ENCODE peak calls at places on chromosomes 5 and 9, in seven cellular contexts. One of them, this sample, is unnamed. For H3K27me3, the result is how much of the 10 kb centered on the place peaks cover.

GRCh38 chr9:110582156-110582555 is 2.6 kb upstream of the SVEP1 start:
- DNase-seq in PC-3: no peak
- DNase-seq in cardiac muscle cell: peak
- DNase-seq in hepatocyte: no peak
- DNase-seq in mesenchymal stem cell: peak
- DNase-seq in colonic mucosa: no peak
- DNase-seq in IMR-90: no peak
- DNase-seq in this sample: no peak

GRCh38 chr9:92714787-92715487 is 45.0 kb upstream of the IPPK start:
- DNase-seq in colonic mucosa: no peak
- DNase-seq in IMR-90: no peak
- DNase-seq in mesenchymal stem cell: no peak
- DNase-seq in cardiac muscle cell: no peak
- DNase-seq in hepatocyte: no peak
- DNase-seq in PC-3: no peak
- DNase-seq in this sample: peak

GRCh38 chr5:81235287-81236072 is 2.4 kb downstream of the CKMT2 start:
- DNase-seq in cardiac muscle cell: peak
- DNase-seq in IMR-90: no peak
- DNase-seq in mesenchymal stem cell: no peak
- DNase-seq in PC-3: no peak
- DNase-seq in colonic mucosa: no peak
- DNase-seq in hepatocyte: no peak
- DNase-seq in this sample: no peak

GRCh38 chr5:95780597-95780996 is 41.9 kb downstream of the GLRX start:
- DNase-seq in IMR-90: no peak
- DNase-seq in colonic mucosa: no peak
- DNase-seq in PC-3: no peak
- DNase-seq in mesenchymal stem cell: no peak
- DNase-seq in cardiac muscle cell: no peak
- DNase-seq in hepatocyte: peak
- DNase-seq in this sample: no peak

GRCh38 chr5:95730730-95731570 is at the start of gene RHOBTB3:
- DNase-seq in cardiac muscle cell: peak
- DNase-seq in hepatocyte: peak
- DNase-seq in IMR-90: peak
- DNase-seq in mesenchymal stem cell: peak
- DNase-seq in colonic mucosa: peak
- DNase-seq in PC-3: peak
- DNase-seq in this sample: peak

GRCh38 chr9:92276223-92277007 is 17.1 kb downstream of the IARS1 start:
- DNase-seq in cardiac muscle cell: peak
- DNase-seq in hepatocyte: no peak
- DNase-seq in IMR-90: no peak
- DNase-seq in mesenchymal stem cell: no peak
- DNase-seq in PC-3: no peak
- DNase-seq in colonic mucosa: no peak
- DNase-seq in this sample: no peak

GRCh38 chr9:85505612-85506011 is 236.1 kb downstream of the AGTPBP1 start:
- DNase-seq in IMR-90: no peak
- DNase-seq in mesenchymal stem cell: no peak
- DNase-seq in PC-3: no peak
- DNase-seq in hepatocyte: no peak
- DNase-seq in colonic mucosa: no peak
- DNase-seq in cardiac muscle cell: no peak
- DNase-seq in this sample: no peak

GRCh38 chr5:150017606-150018005 is 17.1 kb downstream of the HMGXB3 start:
- DNase-seq in cardiac muscle cell: no peak
- DNase-seq in hepatocyte: no peak
- DNase-seq in mesenchymal stem cell: no peak
- DNase-seq in IMR-90: peak
- DNase-seq in colonic mucosa: no peak
- DNase-seq in PC-3: peak
- DNase-seq in this sample: no peak

GRCh38 chr9:110178281-110178680 is 29.7 kb downstream of the C9orf152 start:
- DNase-seq in mesenchymal stem cell: no peak
- DNase-seq in cardiac muscle cell: no peak
- DNase-seq in IMR-90: no peak
- DNase-seq in PC-3: peak
- DNase-seq in hepatocyte: no peak
- DNase-seq in colonic mucosa: no peak
- DNase-seq in this sample: no peak

GRCh38 chr9:89175739-89176360 is 2.8 kb downstream of the SHC3 start:
- DNase-seq in mesenchymal stem cell: no peak
- DNase-seq in colonic mucosa: no peak
- DNase-seq in hepatocyte: no peak
- DNase-seq in IMR-90: no peak
- DNase-seq in cardiac muscle cell: peak
- DNase-seq in PC-3: no peak
- DNase-seq in this sample: no peak
- H3K27me3 ChIP-seq in mesenchymal stem cell: under half
- H3K27me3 ChIP-seq in colonic mucosa: under half
- H3K27me3 ChIP-seq in hepatocyte: under half
- H3K27me3 ChIP-seq in IMR-90: under half
- H3K27me3 ChIP-seq in cardiac muscle cell: half or more
- H3K27me3 ChIP-seq in PC-3: under half
- H3K27me3 ChIP-seq in this sample: under half

DNA sequence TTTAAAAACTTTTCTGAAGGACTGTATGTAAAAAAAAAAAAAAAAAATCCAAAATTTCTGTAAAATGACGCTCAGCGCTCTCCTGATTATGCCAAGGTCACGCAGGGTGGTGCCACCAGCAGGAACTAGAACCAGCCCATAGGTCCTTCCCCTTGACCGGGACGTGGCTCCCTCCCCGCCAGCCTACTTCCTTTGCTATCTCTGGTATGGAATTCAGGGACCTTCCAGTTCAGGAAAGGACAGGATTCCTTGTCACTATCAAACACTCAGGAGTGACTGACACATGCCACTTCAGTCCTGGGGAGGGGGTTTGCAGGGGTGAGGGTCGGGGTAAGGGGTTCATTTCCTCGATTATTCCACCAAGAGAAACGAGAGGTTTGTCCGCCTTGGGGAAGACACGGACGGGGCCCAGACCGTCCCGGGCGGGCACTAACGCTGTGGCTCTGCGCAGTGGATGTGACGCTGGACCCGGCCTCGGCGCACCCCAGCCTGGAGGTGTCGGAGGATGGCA is 18.8 kb downstream of the BTNL9 start:
- DNase-seq in hepatocyte: no peak
- DNase-seq in colonic mucosa: no peak
- DNase-seq in PC-3: no peak
- DNase-seq in mesenchymal stem cell: no peak
- DNase-seq in cardiac muscle cell: no peak
- DNase-seq in IMR-90: no peak
- DNase-seq in this sample: peak
- H3K27me3 ChIP-seq in hepatocyte: half or more
- H3K27me3 ChIP-seq in colonic mucosa: under half
- H3K27me3 ChIP-seq in PC-3: under half
- H3K27me3 ChIP-seq in mesenchymal stem cell: half or more
- H3K27me3 ChIP-seq in cardiac muscle cell: half or more
- H3K27me3 ChIP-seq in IMR-90: under half
- H3K27me3 ChIP-seq in this sample: half or more

GRCh38 chr5:169183581-169183980 is 117.4 kb downstream of the SLIT3 start:
- DNase-seq in IMR-90: no peak
- DNase-seq in hepatocyte: no peak
- DNase-seq in mesenchymal stem cell: no peak
- DNase-seq in PC-3: no peak
- DNase-seq in colonic mucosa: no peak
- DNase-seq in cardiac muscle cell: no peak
- DNase-seq in this sample: no peak

GRCh38 chr5:169185626-169186025 is 115.3 kb downstream of the SLIT3 start:
- DNase-seq in IMR-90: no peak
- DNase-seq in hepatocyte: no peak
- DNase-seq in colonic mucosa: no peak
- DNase-seq in mesenchymal stem cell: no peak
- DNase-seq in cardiac muscle cell: no peak
- DNase-seq in PC-3: no peak
- DNase-seq in this sample: no peak

GRCh38 chr5:169178754-169179153 is 122.2 kb downstream of the SLIT3 start:
- DNase-seq in IMR-90: no peak
- DNase-seq in PC-3: no peak
- DNase-seq in mesenchymal stem cell: no peak
- DNase-seq in cardiac muscle cell: no peak
- DNase-seq in hepatocyte: peak
- DNase-seq in colonic mucosa: no peak
- DNase-seq in this sample: no peak

GRCh38 chr5:169181785-169182184 is 119.2 kb downstream of the SLIT3 start:
- DNase-seq in hepatocyte: no peak
- DNase-seq in PC-3: peak
- DNase-seq in mesenchymal stem cell: no peak
- DNase-seq in cardiac muscle cell: peak
- DNase-seq in colonic mucosa: no peak
- DNase-seq in IMR-90: no peak
- DNase-seq in this sample: no peak

GRCh38 chr5:169182797-169183196 is 118.1 kb downstream of the SLIT3 start:
- DNase-seq in IMR-90: no peak
- DNase-seq in mesenchymal stem cell: no peak
- DNase-seq in PC-3: no peak
- DNase-seq in cardiac muscle cell: no peak
- DNase-seq in colonic mucosa: no peak
- DNase-seq in hepatocyte: no peak
- DNase-seq in this sample: no peak
- H3K27me3 ChIP-seq in IMR-90: under half
- H3K27me3 ChIP-seq in mesenchymal stem cell: under half
- H3K27me3 ChIP-seq in PC-3: under half
- H3K27me3 ChIP-seq in cardiac muscle cell: under half
- H3K27me3 ChIP-seq in colonic mucosa: under half
- H3K27me3 ChIP-seq in hepatocyte: under half
- H3K27me3 ChIP-seq in this sample: under half

DNA sequence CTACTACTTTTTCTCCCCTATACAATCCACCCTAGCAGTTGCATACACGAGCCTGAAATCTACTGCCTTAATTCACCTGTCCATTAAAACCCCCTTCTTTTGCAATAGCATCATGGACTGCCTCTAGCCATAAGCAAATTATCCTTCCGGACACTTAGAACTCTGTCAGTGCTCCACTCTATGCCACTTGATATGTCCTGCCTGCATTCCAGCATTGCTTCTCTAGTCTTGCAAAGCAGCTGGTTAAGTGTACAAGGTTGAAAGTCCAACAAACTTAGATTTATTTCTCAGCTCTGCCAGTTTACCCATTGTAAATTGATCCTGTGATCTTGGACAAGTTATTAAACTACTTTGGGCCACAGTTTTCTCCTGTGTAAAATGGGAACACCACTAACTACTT is 198.0 kb downstream of the EPB41L4A start:
- DNase-seq in colonic mucosa: no peak
- DNase-seq in cardiac muscle cell: no peak
- DNase-seq in IMR-90: no peak
- DNase-seq in hepatocyte: peak
- DNase-seq in PC-3: no peak
- DNase-seq in mesenchymal stem cell: no peak
- DNase-seq in this sample: no peak
- H3K27me3 ChIP-seq in colonic mucosa: under half
- H3K27me3 ChIP-seq in cardiac muscle cell: under half
- H3K27me3 ChIP-seq in IMR-90: under half
- H3K27me3 ChIP-seq in hepatocyte: under half
- H3K27me3 ChIP-seq in PC-3: half or more
- H3K27me3 ChIP-seq in mesenchymal stem cell: under half
- H3K27me3 ChIP-seq in this sample: under half

GRCh38 chr9:130045657-130046450 is 2.9 kb upstream of the FNBP1 start:
- DNase-seq in colonic mucosa: no peak
- DNase-seq in IMR-90: no peak
- DNase-seq in cardiac muscle cell: no peak
- DNase-seq in mesenchymal stem cell: no peak
- DNase-seq in hepatocyte: no peak
- DNase-seq in PC-3: no peak
- DNase-seq in this sample: no peak

GRCh38 chr9:130042931-130043653 is at the start of gene FNBP1:
- DNase-seq in IMR-90: peak
- DNase-seq in cardiac muscle cell: peak
- DNase-seq in colonic mucosa: peak
- DNase-seq in mesenchymal stem cell: peak
- DNase-seq in PC-3: peak
- DNase-seq in hepatocyte: peak
- DNase-seq in this sample: peak

GRCh38 chr9:130041648-130042405 is 1.2 kb downstream of the FNBP1 start:
- DNase-seq in PC-3: peak
- DNase-seq in cardiac muscle cell: peak
- DNase-seq in IMR-90: peak
- DNase-seq in hepatocyte: peak
- DNase-seq in colonic mucosa: peak
- DNase-seq in mesenchymal stem cell: peak
- DNase-seq in this sample: peak

GRCh38 chr9:130042406-130042930 is 521 bp downstream of the FNBP1 start:
- DNase-seq in hepatocyte: peak
- DNase-seq in mesenchymal stem cell: no peak
- DNase-seq in colonic mucosa: no peak
- DNase-seq in PC-3: no peak
- DNase-seq in cardiac muscle cell: peak
- DNase-seq in IMR-90: no peak
- DNase-seq in this sample: peak

GRCh38 chr9:130043654-130044623 is 950 bp upstream of the FNBP1 start:
- DNase-seq in PC-3: no peak
- DNase-seq in colonic mucosa: peak
- DNase-seq in mesenchymal stem cell: peak
- DNase-seq in cardiac muscle cell: peak
- DNase-seq in IMR-90: peak
- DNase-seq in hepatocyte: peak
- DNase-seq in this sample: peak
- H3K27me3 ChIP-seq in PC-3: under half
- H3K27me3 ChIP-seq in colonic mucosa: under half
- H3K27me3 ChIP-seq in mesenchymal stem cell: under half
- H3K27me3 ChIP-seq in cardiac muscle cell: under half
- H3K27me3 ChIP-seq in IMR-90: under half
- H3K27me3 ChIP-seq in hepatocyte: under half
- H3K27me3 ChIP-seq in this sample: under half

GRCh38 chr5:136200761-136201160 is 7.8 kb upstream of the SMIM32 start:
- DNase-seq in IMR-90: no peak
- DNase-seq in cardiac muscle cell: no peak
- DNase-seq in PC-3: no peak
- DNase-seq in mesenchymal stem cell: no peak
- DNase-seq in hepatocyte: no peak
- DNase-seq in colonic mucosa: no peak
- DNase-seq in this sample: peak

GRCh38 chr5:136198453-136198852 is 5.5 kb upstream of the SMIM32 start:
- DNase-seq in IMR-90: no peak
- DNase-seq in cardiac muscle cell: no peak
- DNase-seq in PC-3: no peak
- DNase-seq in mesenchymal stem cell: no peak
- DNase-seq in hepatocyte: no peak
- DNase-seq in colonic mucosa: peak
- DNase-seq in this sample: no peak

GRCh38 chr5:136197462-136198142 is 4.6 kb upstream of the SMIM32 start:
- DNase-seq in PC-3: no peak
- DNase-seq in hepatocyte: no peak
- DNase-seq in IMR-90: no peak
- DNase-seq in mesenchymal stem cell: no peak
- DNase-seq in colonic mucosa: peak
- DNase-seq in cardiac muscle cell: no peak
- DNase-seq in this sample: no peak

GRCh38 chr5:136200130-136200529 is 7.2 kb upstream of the SMIM32 start:
- DNase-seq in mesenchymal stem cell: no peak
- DNase-seq in PC-3: no peak
- DNase-seq in IMR-90: no peak
- DNase-seq in colonic mucosa: peak
- DNase-seq in cardiac muscle cell: no peak
- DNase-seq in hepatocyte: no peak
- DNase-seq in this sample: peak

DNA sequence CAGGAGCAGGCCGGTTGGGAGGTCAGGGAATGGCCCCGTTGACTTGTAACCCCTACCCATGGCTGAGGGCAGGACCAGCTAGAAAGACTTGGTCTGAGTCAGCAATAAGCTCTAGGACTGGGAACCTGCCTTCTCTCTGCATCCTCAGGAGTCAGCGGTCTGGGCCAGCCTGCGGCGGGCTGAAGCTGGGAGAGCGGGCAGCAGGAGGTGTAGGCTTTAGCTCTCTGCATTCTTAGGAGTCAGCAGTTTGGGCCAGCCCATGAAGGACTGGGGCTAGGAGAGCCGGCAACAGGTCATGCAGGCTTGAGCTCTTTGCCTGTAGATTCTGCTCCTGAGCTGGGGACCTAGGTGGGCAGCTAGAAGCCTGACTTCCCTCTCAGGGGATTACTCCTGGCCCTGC is 6.4 kb upstream of the SMIM32 start:
- DNase-seq in hepatocyte: no peak
- DNase-seq in cardiac muscle cell: no peak
- DNase-seq in mesenchymal stem cell: no peak
- DNase-seq in PC-3: no peak
- DNase-seq in colonic mucosa: peak
- DNase-seq in IMR-90: no peak
- DNase-seq in this sample: no peak
- H3K27me3 ChIP-seq in hepatocyte: under half
- H3K27me3 ChIP-seq in cardiac muscle cell: under half
- H3K27me3 ChIP-seq in mesenchymal stem cell: under half
- H3K27me3 ChIP-seq in PC-3: under half
- H3K27me3 ChIP-seq in colonic mucosa: under half
- H3K27me3 ChIP-seq in IMR-90: under half
- H3K27me3 ChIP-seq in this sample: half or more